ENCODE peak calls at places on chromosomes 16 and 17, in seven cellular contexts. C is cardiac fibroblast; V is CD8-positive, alpha-beta T cell; B is heart left ventricle; D is GM12865; K is ascending aorta; J is lower lobe of right lung. A is an unnamed sample.

GRCh38 chr17:45871718-45872117 is 22.6 kb upstream of the MAPT start:
- DNase-seq in C (no peak), V (no peak), B (no peak), D (no peak), K (no peak), J (no peak), A (no peak)

GRCh38 chr16:55711959-55712876 is 56.4 kb downstream of the SLC6A2 start:
- DNase-seq in C (peak), V (peak), B (peak), D (peak), K (no peak), J (peak), A (no peak)

GRCh38 chr17:82880620-82881019 is 40.8 kb upstream of the ZNF750 start:
- DNase-seq in C (no peak), V (no peak), B (no peak), D (no peak), K (no peak), J (peak), A (peak)

GRCh38 chr17:35809855-35810461 is 674 bp downstream of the TAF15 start:
- DNase-seq in C (peak), V (no peak), B (no peak), D (no peak), K (no peak), J (no peak), A (no peak)

GRCh38 chr16:87172632-87173031 is 144.6 kb downstream of the C16orf95 start:
- DNase-seq in C (no peak), V (no peak), B (no peak), D (no peak), K (no peak), J (no peak), A (no peak)

GRCh38 chr17:58391302-58391984 is 25.9 kb downstream of the RNF43 start:
- DNase-seq in C (peak), V (no peak), B (peak), D (no peak), K (no peak), J (peak), A (no peak)

GRCh38 chr17:27475070-27475673 is 18.9 kb downstream of the KSR1 start:
- DNase-seq in C (no peak), V (no peak), B (no peak), D (no peak), K (no peak), J (no peak), A (no peak)

GRCh38 chr16:73743665-73744496 is 552.7 kb upstream of the PSMD7 start:
- DNase-seq in C (no peak), V (no peak), B (no peak), D (no peak), K (no peak), J (no peak), A (no peak)

GRCh38 chr17:50603340-50603739 is 31.3 kb upstream of the ABCC3 start:
- DNase-seq in C (no peak), V (no peak), B (no peak), D (peak), K (no peak), J (no peak), A (no peak)

GRCh38 chr17:71975331-71975801 is 145.5 kb upstream of the SOX9 start:
- DNase-seq in C (peak), V (no peak), B (peak), D (no peak), K (no peak), J (no peak), A (no peak)

GRCh38 chr17:39194089-39194984 is 3.1 kb downstream of the CACNB1 start:
- DNase-seq in C (peak), V (no peak), B (peak), D (no peak), K (peak), J (peak), A (no peak)

GRCh38 chr17:82911822-82912221 is 72.0 kb upstream of the ZNF750 start:
- DNase-seq in C (no peak), V (no peak), B (no peak), D (no peak), K (no peak), J (no peak), A (no peak)

GRCh38 chr16:73066927-73067670 is 19.2 kb upstream of the ZFHX3 start:
- DNase-seq in C (peak), V (no peak), B (no peak), D (no peak), K (no peak), J (no peak), A (no peak)

GRCh38 chr16:3825940-3826339 is 54.6 kb downstream of the CREBBP start:
- DNase-seq in C (no peak), V (no peak), B (no peak), D (no peak), K (no peak), J (no peak), A (no peak)

GRCh38 chr16:57818377-57819055 is 16.2 kb upstream of the KIFC3 start:
- DNase-seq in C (no peak), V (no peak), B (no peak), D (no peak), K (no peak), J (no peak), A (no peak)

GRCh38 chr17:3836551-3836950 is 9.5 kb downstream of the NCBP3 start:
- DNase-seq in C (no peak), V (no peak), B (no peak), D (no peak), K (no peak), J (no peak), A (no peak)

GRCh38 chr16:51950118-51950517 is 596.8 kb downstream of the TOX3 start:
- DNase-seq in C (no peak), V (no peak), B (no peak), D (no peak), K (no peak), J (no peak), A (no peak)

GRCh38 chr17:60139438-60140285 is 10.1 kb upstream of the CA4 start:
- DNase-seq in C (peak), V (peak), B (peak), D (peak), K (no peak), J (peak), A (no peak)

GRCh38 chr17:32551186-32551955 is 64.6 kb downstream of the CDK5R1 start:
- DNase-seq in C (peak), V (no peak), B (no peak), D (peak), K (no peak), J (no peak), A (no peak)

DNA sequence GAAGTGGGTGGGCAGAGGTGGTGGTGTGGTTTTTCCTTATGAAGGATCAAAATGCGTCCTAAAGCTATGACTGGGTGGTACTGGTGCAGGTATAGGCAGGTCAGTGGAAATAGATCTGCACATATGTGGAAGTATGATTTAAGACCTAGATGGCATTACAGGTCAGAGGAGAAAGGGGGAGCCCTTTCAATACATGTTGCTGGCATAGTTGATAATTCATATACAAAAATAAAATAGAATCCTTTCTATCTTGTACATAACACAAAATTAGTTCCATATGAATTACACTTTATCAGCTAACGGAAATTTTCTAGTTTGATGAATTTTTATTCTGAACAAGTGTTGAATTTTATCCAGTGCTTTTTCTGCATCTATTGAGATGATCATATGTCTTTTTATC is 20.8 kb upstream of the PIK3R5 start:
- DNase-seq in C (no peak), V (no peak), B (no peak), D (no peak), K (no peak), J (no peak), A (no peak)
- TF ChIP-seq CTCF in C (no peak), V (peak), B (no peak), D (no peak), K (no peak), J (no peak), A (peak)

DNA sequence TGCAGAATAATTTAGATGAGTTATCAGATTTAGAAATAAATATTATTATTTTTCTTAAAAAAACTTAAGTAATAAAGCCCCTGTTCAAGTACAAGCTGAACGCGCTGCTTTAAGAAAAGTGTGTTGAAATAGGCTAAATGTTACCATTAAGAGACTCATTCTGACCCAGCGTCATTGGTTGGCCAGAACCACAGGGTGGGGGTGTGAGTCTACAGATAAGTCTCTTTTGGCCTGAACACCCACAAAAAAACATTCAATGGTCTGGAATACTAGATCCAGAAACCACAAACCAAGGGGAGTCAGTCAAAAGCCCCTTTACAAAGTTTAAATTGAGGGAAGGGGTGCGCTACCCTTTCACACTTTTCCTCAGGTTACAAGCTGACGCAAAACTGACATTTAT is 776.1 kb downstream of the KCNJ2 start:
- DNase-seq in C (peak), V (no peak), B (no peak), D (no peak), K (no peak), J (no peak), A (no peak)
- TF ChIP-seq CTCF in C (no peak), V (no peak), B (no peak), D (no peak), K (no peak), J (no peak), A (peak)

GRCh38 chr17:74356640-74357465 is 4.8 kb downstream of the BTBD17 start:
- DNase-seq in C (no peak), V (no peak), B (no peak), D (no peak), K (no peak), J (no peak), A (peak)
- TF ChIP-seq CTCF in C (no peak), V (no peak), B (no peak), D (no peak), K (no peak), J (no peak), A (no peak)

GRCh38 chr16:75621170-75621477 is 2.0 kb downstream of the ADAT1 start:
- DNase-seq in C (peak), V (no peak), B (no peak), D (peak), K (no peak), J (no peak), A (no peak)

GRCh38 chr16:75616541-75617010 is 6.5 kb downstream of the ADAT1 start:
- DNase-seq in C (no peak), V (no peak), B (no peak), D (peak), K (no peak), J (no peak), A (no peak)

GRCh38 chr16:75617121-75617520 is 6.0 kb downstream of the ADAT1 start:
- DNase-seq in C (no peak), V (no peak), B (no peak), D (peak), K (no peak), J (no peak), A (no peak)

GRCh38 chr16:75620326-75621169 is 2.5 kb downstream of the ADAT1 start:
- DNase-seq in C (no peak), V (peak), B (no peak), D (peak), K (no peak), J (no peak), A (no peak)

GRCh38 chr16:75618782-75619181 is 4.3 kb downstream of the ADAT1 start:
- DNase-seq in C (no peak), V (no peak), B (no peak), D (no peak), K (no peak), J (no peak), A (no peak)
- TF ChIP-seq CTCF in C (no peak), V (no peak), B (no peak), D (no peak), K (no peak), J (no peak), A (no peak)

GRCh38 chr17:63983326-63983725 is 10.6 kb upstream of the SCN4A start:
- DNase-seq in C (no peak), V (no peak), B (peak), D (no peak), K (no peak), J (no peak), A (no peak)

GRCh38 chr17:63984651-63985386 is 12.1 kb upstream of the SCN4A start:
- DNase-seq in C (peak), V (peak), B (no peak), D (peak), K (peak), J (no peak), A (no peak)

GRCh38 chr17:63984206-63984605 is 11.5 kb upstream of the SCN4A start:
- DNase-seq in C (peak), V (no peak), B (no peak), D (no peak), K (no peak), J (no peak), A (no peak)

GRCh38 chr17:63986842-63987615 is 11.1 kb upstream of the PRR29 start:
- DNase-seq in C (no peak), V (no peak), B (no peak), D (no peak), K (no peak), J (no peak), A (no peak)

DNA sequence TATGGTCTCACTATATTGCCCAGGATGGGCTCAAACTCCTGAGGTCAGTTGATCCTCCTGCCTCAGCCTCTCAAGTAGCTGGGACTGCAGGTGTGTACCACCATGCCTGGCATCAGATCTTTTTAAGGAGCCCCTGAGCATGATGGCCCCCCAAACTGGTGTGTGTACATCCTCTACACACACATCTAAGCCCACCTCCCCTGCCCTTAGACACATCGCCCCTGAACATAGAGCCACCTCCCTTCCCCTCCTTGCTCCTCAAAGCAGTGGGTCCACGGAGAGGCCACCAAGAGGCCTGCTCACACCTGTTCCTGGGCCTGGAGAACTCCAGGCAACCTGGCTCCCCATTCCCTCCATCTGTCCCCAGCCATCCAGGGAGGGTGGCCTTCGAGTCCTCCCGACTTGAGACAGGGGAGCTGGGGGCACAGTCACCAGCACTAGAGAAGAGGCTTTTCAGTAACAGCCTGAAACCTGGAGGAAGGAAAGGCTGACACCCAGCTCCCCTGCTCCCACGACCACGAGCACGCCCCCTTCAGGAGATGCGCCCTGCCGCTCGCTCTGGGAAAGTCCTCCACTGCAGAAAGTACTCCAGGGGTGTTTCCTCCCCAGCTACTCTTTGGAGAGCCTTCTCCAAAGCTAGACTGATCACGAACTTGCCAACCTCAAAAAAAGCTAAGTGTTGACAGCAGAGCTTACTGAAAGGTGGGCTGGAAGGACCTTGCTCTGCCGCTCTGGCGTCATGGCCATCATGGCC is 12.6 kb upstream of the PRR29 start:
- DNase-seq in C (no peak), V (no peak), B (no peak), D (no peak), K (no peak), J (no peak), A (no peak)
- TF ChIP-seq CTCF in C (no peak), V (no peak), B (no peak), D (peak), K (no peak), J (no peak), A (no peak)

DNA sequence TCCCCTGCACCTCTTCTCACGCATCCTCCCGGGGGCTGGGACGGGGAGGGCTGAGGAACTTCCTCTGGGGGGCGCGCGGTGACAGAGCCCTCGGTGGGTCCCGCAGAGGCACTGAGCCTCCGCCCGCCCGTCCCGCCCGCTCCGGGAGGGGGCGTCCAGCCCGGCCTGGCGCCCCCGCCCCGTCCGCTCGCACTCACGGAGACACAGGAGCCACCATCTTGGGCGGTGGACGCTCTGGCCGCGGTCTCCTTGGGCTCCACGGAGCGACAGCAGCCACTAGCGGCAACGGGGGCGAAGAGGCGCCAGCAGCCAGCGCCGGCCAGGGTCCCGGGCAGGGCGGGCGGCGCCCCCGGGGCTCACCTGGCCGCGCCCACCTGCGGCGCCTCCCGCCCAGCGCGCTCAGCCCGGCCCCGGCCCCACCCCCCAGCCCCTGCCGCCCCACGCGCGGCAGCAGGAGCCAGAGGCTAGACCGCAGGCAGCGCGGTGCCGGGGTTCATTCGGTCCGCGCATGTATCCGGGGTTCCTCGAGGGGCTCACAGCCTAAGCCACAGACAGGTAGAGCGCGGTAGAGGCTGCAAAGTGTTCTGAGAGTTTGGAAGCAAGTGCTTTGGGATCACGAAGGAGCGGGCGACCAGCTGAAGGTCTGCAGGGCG is at the start of gene C17orf113:
- DNase-seq in C (no peak), V (peak), B (peak), D (peak), K (no peak), J (peak), A (no peak)
- TF ChIP-seq CTCF in C (no peak), V (peak), B (peak), D (peak), K (peak), J (peak), A (peak)

GRCh38 chr17:65030618-65031017 is 25.9 kb downstream of the GNA13 start:
- DNase-seq in C (no peak), V (no peak), B (no peak), D (no peak), K (no peak), J (no peak), A (no peak)

GRCh38 chr17:65029605-65030308 is 26.8 kb downstream of the GNA13 start:
- DNase-seq in C (no peak), V (no peak), B (no peak), D (no peak), K (no peak), J (no peak), A (no peak)

GRCh38 chr17:65028537-65028843 is 28.1 kb downstream of the GNA13 start:
- DNase-seq in C (no peak), V (no peak), B (no peak), D (no peak), K (no peak), J (no peak), A (no peak)

GRCh38 chr17:65025288-65025687 is 31.3 kb downstream of the GNA13 start:
- DNase-seq in C (no peak), V (no peak), B (no peak), D (no peak), K (no peak), J (no peak), A (no peak)

DNA sequence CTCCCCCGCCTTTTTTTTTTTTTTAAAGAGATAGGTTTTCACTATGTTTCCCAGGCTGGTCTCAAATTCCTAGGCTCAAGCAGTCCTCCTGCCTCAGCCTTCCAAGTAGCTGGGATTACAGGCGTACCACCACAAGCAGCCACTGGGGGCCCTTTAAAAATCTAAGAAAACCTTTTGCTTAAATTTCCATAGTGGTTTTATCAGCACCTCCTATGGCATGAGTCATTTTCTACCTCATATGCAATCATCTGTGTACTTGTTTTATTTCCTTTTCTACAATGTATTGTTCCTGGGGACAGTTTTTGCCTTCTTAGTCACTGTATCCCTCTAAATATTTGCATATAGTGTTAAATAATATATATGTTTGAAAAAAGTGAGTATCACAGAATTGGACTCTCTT is 29.2 kb downstream of the GNA13 start:
- DNase-seq in C (peak), V (no peak), B (no peak), D (peak), K (no peak), J (no peak), A (no peak)
- TF ChIP-seq CTCF in C (peak), V (peak), B (no peak), D (peak), K (no peak), J (peak), A (peak)

GRCh38 chr16:24520983-24521382 is 18.4 kb upstream of the RBBP6 start:
- DNase-seq in C (no peak), V (peak), B (no peak), D (no peak), K (no peak), J (no peak), A (no peak)
- TF ChIP-seq CTCF in C (no peak), V (no peak), B (no peak), D (no peak), K (no peak), J (no peak), A (no peak)

GRCh38 chr17:75779987-75780889 is 4.4 kb upstream of the UNK start:
- DNase-seq in C (no peak), V (no peak), B (no peak), D (no peak), K (no peak), J (no peak), A (no peak)

GRCh38 chr17:75778861-75779249 is 5.8 kb upstream of the UNK start:
- DNase-seq in C (no peak), V (peak), B (no peak), D (peak), K (no peak), J (peak), A (no peak)

GRCh38 chr17:75777243-75777922 is 7.2 kb upstream of the UNK start:
- DNase-seq in C (peak), V (no peak), B (no peak), D (no peak), K (no peak), J (no peak), A (no peak)

GRCh38 chr17:75776399-75777242 is 8.0 kb upstream of the UNK start:
- DNase-seq in C (peak), V (no peak), B (no peak), D (no peak), K (no peak), J (no peak), A (no peak)

GRCh38 chr17:75779250-75779986 is 5.2 kb upstream of the UNK start:
- DNase-seq in C (peak), V (peak), B (peak), D (peak), K (peak), J (peak), A (peak)
- TF ChIP-seq CTCF in C (no peak), V (no peak), B (peak), D (no peak), K (peak), J (no peak), A (peak)

A was measured in chondrocyte.